ENCODE peak calls at places on chromosomes 5 and 9, in six cellular contexts. S is MM.1S, R is IMR-90, B is endodermal cell, W is GM23248, O is neuronal stem cell. U is an unnamed sample.
A peak's percentile ranks its signal among the peaks of the same experiment; 100 is the strongest.

GRCh38 chr5:155978805-155979204 is 348.2 kb upstream of the SGCD start:
- DNase-seq in S (no peak), R (no peak), B (no peak), W (peak; percentile 24), O (no peak), U (no peak)

GRCh38 chr5:17339841-17340240 is 122.4 kb downstream of the BASP1 start:
- DNase-seq in S (no peak), R (no peak), B (no peak), W (no peak), O (no peak), U (no peak)

GRCh38 chr5:57494104-57495098 is 11.8 kb upstream of the ACTBL2 start:
- DNase-seq in S (peak; percentile 13), R (peak; percentile 98), B (peak; percentile 63), W (peak; percentile 98), O (no peak), U (no peak)

GRCh38 chr5:1244976-1245375 is 19.8 kb downstream of the SLC6A18 start:
- DNase-seq in S (no peak), R (no peak), B (peak; percentile 55), W (no peak), O (no peak), U (peak; percentile 31)

GRCh38 chr5:160298189-160298588 is 14.2 kb downstream of the CCNJL start:
- DNase-seq in S (no peak), R (no peak), B (no peak), W (no peak), O (no peak), U (no peak)

GRCh38 chr5:118854819-118855218 is 133.5 kb downstream of the DTWD2 start:
- DNase-seq in S (no peak), R (no peak), B (no peak), W (no peak), O (no peak), U (no peak)

GRCh38 chr5:96924016-96924443 is 11.8 kb upstream of the LNPEP start:
- DNase-seq in S (no peak), R (no peak), B (no peak), W (no peak), O (no peak), U (no peak)

GRCh38 chr9:135108801-135109500 is 21.5 kb downstream of the OLFM1 start:
- DNase-seq in S (no peak), R (no peak), B (no peak), W (no peak), O (no peak), U (no peak)

GRCh38 chr5:122151640-122152039 is 22.3 kb downstream of the ZNF474 start:
- DNase-seq in S (no peak), R (peak; percentile 80), B (no peak), W (peak; percentile 92), O (no peak), U (no peak)

GRCh38 chr9:7144265-7145046 is 386.7 kb downstream of the KDM4C start:
- DNase-seq in S (no peak), R (no peak), B (peak; percentile 62), W (no peak), O (no peak), U (no peak)

GRCh38 chr9:38229123-38229829 is 160.2 kb upstream of the SHB start:
- DNase-seq in S (no peak), R (no peak), B (peak; percentile 76), W (no peak), O (no peak), U (peak; percentile 75)

GRCh38 chr5:97554992-97555981 is 372.2 kb upstream of the RIOK2 start:
- DNase-seq in S (no peak), R (peak; percentile 80), B (no peak), W (peak; percentile 90), O (no peak), U (no peak)

GRCh38 chr5:178114325-178115135 is 1.2 kb downstream of the N4BP3 start:
- DNase-seq in S (no peak), R (no peak), B (peak; percentile 83), W (peak; percentile 27), O (peak; percentile 40), U (peak; percentile 67)

GRCh38 chr9:28839778-28840430 is 1266.6 kb upstream of the C9orf72 start:
- DNase-seq in S (no peak), R (no peak), B (no peak), W (no peak), O (no peak), U (no peak)

GRCh38 chr5:33843579-33843978 is 48.2 kb downstream of the ADAMTS12 start:
- DNase-seq in S (no peak), R (peak; percentile 87), B (no peak), W (peak; percentile 80), O (no peak), U (no peak)

GRCh38 chr5:42648910-42649309 is 107.7 kb upstream of the CCDC152 start:
- DNase-seq in S (no peak), R (no peak), B (no peak), W (no peak), O (no peak), U (no peak)

GRCh38 chr9:18124760-18125159 is 349.2 kb upstream of the ADAMTSL1 start:
- DNase-seq in S (no peak), R (peak; percentile 6), B (no peak), W (peak; percentile 22), O (no peak), U (no peak)

GRCh38 chr5:127804886-127805426 is 101.8 kb downstream of the CCDC192 start:
- DNase-seq in S (no peak), R (peak; percentile 61), B (no peak), W (peak; percentile 61), O (no peak), U (no peak)

GRCh38 chr9:86303316-86303975 is 21.1 kb upstream of the ISCA1 start:
- DNase-seq in S (no peak), R (peak; percentile 53), B (no peak), W (no peak), O (no peak), U (no peak)

GRCh38 chr5:132557425-132557805 is 638 bp downstream of the RAD50 start:
- DNase-seq in S (peak; percentile 51), R (peak; percentile 29), B (peak; percentile 79), W (peak; percentile 65), O (no peak), U (peak; percentile 56)

GRCh38 chr5:155726267-155726666 is 600.7 kb upstream of the SGCD start:
- DNase-seq in S (no peak), R (peak; percentile 4), B (peak; percentile 84), W (peak; percentile 53), O (peak; percentile 62), U (peak; percentile 73)

GRCh38 chr9:134360180-134360759 is 34.0 kb downstream of the RXRA start:
- DNase-seq in S (no peak), R (no peak), B (no peak), W (no peak), O (no peak), U (no peak)

GRCh38 chr9:128927731-128928411 is 7.1 kb downstream of the PHYHD1 start:
- DNase-seq in S (peak; percentile 38), R (peak; percentile 47), B (peak; percentile 93), W (peak; percentile 47), O (peak; percentile 64), U (peak; percentile 79)

GRCh38 chr9:27750571-27750970 is 177.3 kb upstream of the C9orf72 start:
- DNase-seq in S (no peak), R (no peak), B (no peak), W (no peak), O (no peak), U (peak; percentile 12)

GRCh38 chr5:119032653-119033052 is 38.2 kb upstream of the DMXL1 start:
- DNase-seq in S (no peak), R (peak; percentile 59), B (no peak), W (no peak), O (no peak), U (no peak)

GRCh38 chr9:121776739-121777637 is 125.6 kb downstream of the DAB2IP start:
- DNase-seq in S (no peak), R (no peak), B (no peak), W (no peak), O (no peak), U (no peak)

GRCh38 chr9:80134487-80134886 is 562.7 kb downstream of the TLE4 start:
- DNase-seq in S (no peak), R (no peak), B (no peak), W (no peak), O (no peak), U (no peak)

GRCh38 chr9:129283705-129284606 is 105.9 kb upstream of the IER5L start:
- DNase-seq in S (no peak), R (no peak), B (peak; percentile 36), W (no peak), O (no peak), U (no peak)

GRCh38 chr5:138336952-138337684 is 948 bp upstream of the FAM53C start:
- DNase-seq in S (no peak), R (peak; percentile 79), B (no peak), W (peak; percentile 85), O (no peak), U (no peak)

GRCh38 chr9:109014267-109015025 is 1.1 kb upstream of the CTNNAL1 start:
- DNase-seq in S (no peak), R (peak; percentile 78), B (peak; percentile 63), W (peak; percentile 73), O (no peak), U (peak; percentile 25)

GRCh38 chr5:111364992-111365391 is 140.8 kb downstream of the CAMK4 start:
- DNase-seq in S (no peak), R (peak; percentile 17), B (peak; percentile 51), W (peak; percentile 45), O (peak; percentile 11), U (peak; percentile 60)

GRCh38 chr9:33320230-33320567 is 29.9 kb downstream of the NFX1 start:
- DNase-seq in S (no peak), R (no peak), B (no peak), W (peak; percentile 70), O (no peak), U (no peak)
- H3K9ac ChIP-seq in S (no peak overlapping the region), R (no peak overlapping the region), B (no peak overlapping the region), W (peak overlapping the region; percentile 55), O (no peak overlapping the region), U (no peak overlapping the region)

GRCh38 chr5:10602031-10602806 is 38.3 kb downstream of the ANKRD33B start:
- DNase-seq in S (no peak), R (no peak), B (peak; percentile 42), W (no peak), O (no peak), U (no peak)
- H3K9ac ChIP-seq in S (no peak overlapping the region), R (no peak overlapping the region), B (no peak overlapping the region), W (peak overlapping the region; percentile 39), O (no peak overlapping the region), U (no peak overlapping the region)

DNA sequence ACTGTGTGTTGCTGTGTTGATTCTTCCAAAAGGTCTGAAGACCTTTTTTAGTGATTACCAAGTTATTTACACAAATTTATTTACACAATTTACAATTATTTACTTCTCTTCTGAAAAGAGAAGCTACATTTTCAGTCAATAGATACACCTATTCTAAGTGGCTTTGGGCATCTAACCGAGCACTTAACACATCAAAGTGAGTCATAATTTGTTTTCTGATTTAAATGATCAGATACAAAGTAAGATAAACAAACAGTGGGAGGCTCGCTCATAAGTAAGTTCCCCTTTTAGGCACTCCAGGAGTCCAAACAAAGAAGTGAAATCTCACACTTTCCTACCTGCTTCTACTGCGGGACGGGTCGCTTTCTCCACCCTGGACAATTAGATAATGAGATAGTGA is 90.2 kb downstream of the APBA1 start:
- DNase-seq in S (no peak), R (no peak), B (no peak), W (no peak), O (no peak), U (no peak)
- H3K9ac ChIP-seq in S (no peak overlapping the region), R (no peak overlapping the region), B (no peak overlapping the region), W (no peak overlapping the region), O (no peak overlapping the region), U (no peak overlapping the region)

DNA sequence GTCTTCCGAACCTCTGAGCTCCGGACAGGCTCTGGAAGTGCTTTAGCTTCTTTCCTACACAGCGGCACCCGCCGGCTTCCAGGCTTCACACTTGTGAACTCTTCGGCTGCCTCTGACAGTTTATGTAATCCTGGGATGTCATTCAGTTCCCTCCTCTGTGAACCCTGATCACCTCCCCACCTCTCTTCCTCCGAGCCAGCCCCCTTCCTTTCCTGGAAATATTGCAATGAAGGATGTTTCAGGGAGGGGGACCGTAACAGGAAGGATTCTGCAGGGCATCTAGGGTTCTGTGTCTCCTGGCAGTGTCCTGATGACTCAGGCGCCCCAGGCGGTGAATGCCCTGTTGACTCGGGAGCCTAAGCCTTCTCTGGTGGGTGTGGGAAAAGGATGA is at the start of gene CD14:
- DNase-seq in S (no peak), R (no peak), B (no peak), W (peak; percentile 86), O (no peak), U (no peak)
- H3K9ac ChIP-seq in S (no peak within 1 kb of the TSS), R (no peak within 1 kb of the TSS), B (no peak within 1 kb of the TSS), W (peak within 1 kb of the TSS; percentile 58), O (no peak within 1 kb of the TSS), U (no peak within 1 kb of the TSS)